ENCODE peak calls at places on chromosome X, in six cellular contexts. Q, V, L, T, G and S are unnamed samples.

GRCh38 chrX:132488092-132488749 is 617 bp downstream of the MBNL3 start:
- DNase-seq in T (peak), V (no peak), Q (peak), L (peak), G (peak), S (no peak)

GRCh38 chrX:146186540-146186939 is 368.9 kb downstream of the SLITRK2 start:
- DNase-seq in G (no peak), Q (no peak), V (no peak), L (no peak), T (no peak), S (no peak)

GRCh38 chrX:8673211-8673610 is 58.7 kb downstream of the ANOS1 start:
- DNase-seq in L (no peak), T (no peak), G (no peak), Q (peak), V (no peak), S (no peak)

GRCh38 chrX:45788941-45789348 is 588.3 kb upstream of the DIPK2B start:
- DNase-seq in G (no peak), L (peak), V (peak), Q (peak), T (no peak), S (no peak)

GRCh38 chrX:69029696-69030245 is 135.5 kb downstream of the PJA1 start:
- DNase-seq in L (no peak), Q (no peak), G (no peak), V (no peak), T (no peak), S (no peak)

GRCh38 chrX:122777766-122778165 is 406.3 kb upstream of the GRIA3 start:
- DNase-seq in V (no peak), G (no peak), T (no peak), Q (no peak), L (peak), S (no peak)

GRCh38 chrX:46203115-46203514 is 342.1 kb downstream of the ZNF674 start:
- DNase-seq in Q (peak), V (no peak), L (no peak), G (no peak), T (no peak), S (no peak)

GRCh38 chrX:53817548-53817947 is 131.0 kb upstream of the HUWE1 start:
- DNase-seq in T (no peak), G (no peak), L (no peak), Q (no peak), V (no peak), S (no peak)

GRCh38 chrX:110657073-110657472 is 138.5 kb downstream of the CHRDL1 start:
- DNase-seq in G (no peak), T (no peak), V (no peak), L (no peak), Q (no peak), S (no peak)

GRCh38 chrX:21725916-21726315 is 32.0 kb downstream of the SMPX start:
- DNase-seq in L (no peak), Q (no peak), G (no peak), V (no peak), T (no peak), S (no peak)

GRCh38 chrX:16950423-16950822 is 4.0 kb downstream of the REPS2 start:
- DNase-seq in Q (no peak), G (no peak), T (no peak), L (no peak), V (no peak), S (no peak)

GRCh38 chrX:55486736-55487135 is 2.9 kb downstream of the USP51 start:
- DNase-seq in L (peak), G (no peak), Q (no peak), V (no peak), T (no peak), S (no peak)

GRCh38 chrX:72129661-72130060 is 2.1 kb downstream of the RTL5 start:
- DNase-seq in Q (no peak), L (no peak), V (no peak), T (no peak), G (no peak), S (no peak)
- H3K4me3 ChIP-seq in Q (no peak), L (no peak), V (no peak), T (no peak), G (no peak), S (no peak)

GRCh38 chrX:15151267-15152196 is 118.4 kb downstream of the ASB9 start:
- DNase-seq in L (no peak), Q (no peak), V (no peak), G (no peak), T (no peak), S (no peak)
- H3K4me3 ChIP-seq in L (no peak), Q (no peak), V (no peak), G (no peak), T (no peak), S (no peak)

DNA sequence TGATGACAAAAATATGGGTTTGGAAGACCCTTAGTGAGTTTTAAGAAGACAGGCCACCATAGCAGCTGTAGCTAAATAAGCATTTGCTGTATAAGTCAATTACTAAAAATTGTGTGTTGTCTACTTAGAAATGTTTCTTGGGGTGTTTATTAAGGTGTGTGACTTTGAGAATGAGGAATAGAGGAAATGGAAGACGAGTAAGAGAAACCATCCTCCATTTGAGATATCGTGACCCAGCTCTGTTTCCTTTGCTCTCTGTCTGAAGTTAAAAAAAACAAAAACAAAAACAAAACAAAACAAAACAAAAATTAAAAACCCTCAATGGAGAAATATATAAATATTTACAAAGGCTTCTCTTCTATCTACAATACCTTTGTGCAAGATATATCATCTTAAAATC is 41.7 kb upstream of the FAM9C start:
- DNase-seq in Q (no peak), V (no peak), L (no peak), G (no peak), T (no peak), S (no peak)
- H3K4me3 ChIP-seq in Q (no peak), V (no peak), L (no peak), G (no peak), T (peak), S (no peak)

GRCh38 chrX:10534611-10535010 is 85.8 kb downstream of the MID1 start:
- DNase-seq in L (no peak), G (no peak), T (no peak), V (no peak), Q (no peak), S (no peak)

GRCh38 chrX:10533686-10534365 is 86.6 kb downstream of the MID1 start:
- DNase-seq in V (no peak), Q (no peak), G (no peak), T (no peak), L (no peak), S (no peak)

GRCh38 chrX:10536744-10537143 is 83.6 kb downstream of the MID1 start:
- DNase-seq in G (no peak), Q (no peak), L (no peak), V (no peak), T (no peak), S (no peak)

GRCh38 chrX:10529344-10529743 is 91.0 kb downstream of the MID1 start:
- DNase-seq in Q (peak), L (peak), G (no peak), V (no peak), T (no peak), S (no peak)

GRCh38 chrX:10531927-10532326 is 88.5 kb downstream of the MID1 start:
- DNase-seq in Q (no peak), V (no peak), G (no peak), L (no peak), T (no peak), S (no peak)
- H3K4me3 ChIP-seq in Q (no peak), V (no peak), G (no peak), L (no peak), T (no peak), S (no peak)

GRCh38 chrX:101931104-101931493 is 728 bp downstream of the ZMAT1 start:
- DNase-seq in L (no peak), Q (no peak), V (peak), G (no peak), T (no peak), S (no peak)

GRCh38 chrX:101931494-101932248 is at the start of gene ZMAT1:
- DNase-seq in L (peak), Q (peak), T (no peak), V (peak), G (peak), S (peak)

GRCh38 chrX:101932249-101932570 is 383 bp upstream of the ZMAT1 start:
- DNase-seq in L (no peak), G (no peak), V (no peak), Q (no peak), T (no peak), S (no peak)
- H3K4me3 ChIP-seq in L (peak), G (peak), V (peak), Q (no peak), T (no peak), S (peak)

GRCh38 chrX:133913658-133914388 is 71.6 kb downstream of the GPC3 start:
- DNase-seq in T (no peak), Q (no peak), L (no peak), G (no peak), V (no peak), S (no peak)
- H3K4me3 ChIP-seq in T (no peak), Q (no peak), L (no peak), G (no peak), V (no peak), S (no peak)

DNA sequence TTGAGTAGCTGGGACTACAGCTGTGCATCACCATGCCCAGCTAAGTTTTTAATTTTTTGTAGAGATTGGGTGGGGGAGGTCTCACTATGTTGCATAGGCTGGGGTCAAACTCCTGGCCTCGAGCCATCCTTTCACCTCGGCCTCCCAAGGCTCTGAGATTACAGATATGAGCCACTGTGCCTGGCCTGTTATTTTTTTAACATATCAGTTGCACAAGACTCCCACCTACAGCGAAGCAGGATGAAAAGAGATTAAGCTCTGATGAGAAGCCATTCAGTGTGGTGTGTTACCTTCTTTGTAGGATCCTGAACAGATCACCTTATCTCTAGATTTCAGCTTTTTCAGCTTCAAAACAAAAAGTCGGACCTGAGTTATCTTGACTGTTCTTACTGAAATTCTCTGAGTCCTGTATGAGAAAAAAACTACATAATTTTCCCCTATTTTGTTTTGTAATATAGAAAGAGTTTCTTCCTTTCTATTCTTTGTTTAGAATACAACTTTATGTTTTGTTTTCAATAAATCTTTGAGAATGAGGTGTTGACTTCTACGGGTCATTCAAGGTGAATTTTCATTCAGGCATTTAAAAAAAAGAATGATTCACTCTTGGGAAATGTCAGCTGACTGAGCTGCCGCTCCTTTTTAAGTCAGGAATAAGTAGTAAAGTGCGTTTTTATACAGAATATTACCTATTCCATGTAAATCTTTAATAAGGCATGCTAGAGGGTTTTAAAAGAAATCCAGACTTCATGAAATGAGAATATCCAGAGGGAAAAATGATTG is 134.6 kb downstream of the ARSF start:
- DNase-seq in V (no peak), G (no peak), T (no peak), Q (peak), L (peak), S (no peak)
- H3K4me3 ChIP-seq in V (no peak), G (no peak), T (no peak), Q (no peak), L (no peak), S (no peak)

GRCh38 chrX:70478521-70478920 is 33.9 kb downstream of the DLG3 start:
- DNase-seq in V (no peak), Q (no peak), T (no peak), G (no peak), L (no peak), S (no peak)

GRCh38 chrX:70477734-70478075 is 33.1 kb downstream of the DLG3 start:
- DNase-seq in T (no peak), Q (no peak), L (no peak), G (no peak), V (no peak), S (no peak)

GRCh38 chrX:70479197-70479969 is 34.7 kb downstream of the DLG3 start:
- DNase-seq in G (no peak), V (no peak), L (peak), Q (peak), T (no peak), S (no peak)

GRCh38 chrX:70476166-70476933 is 31.7 kb downstream of the DLG3 start:
- DNase-seq in V (no peak), G (no peak), T (no peak), L (no peak), Q (no peak), S (no peak)

GRCh38 chrX:70476934-70477733 is 32.5 kb downstream of the DLG3 start:
- DNase-seq in L (peak), Q (peak), G (no peak), V (no peak), T (no peak), S (no peak)
- H3K4me3 ChIP-seq in L (no peak), Q (peak), G (no peak), V (no peak), T (no peak), S (no peak)